ENCODE peak calls at places on chromosomes 5 and 9, in seven cellular contexts. One of them, this sample, is unnamed.

GRCh38 chr5:157312492-157312891 is 46.6 kb downstream of the CYFIP2 start:
- DNase-seq in Peyer's patch: peak; percentile 58
- DNase-seq in adrenal gland: peak; percentile 68
- DNase-seq in IMR-90: peak; percentile 72
- DNase-seq in sigmoid colon: no peak
- DNase-seq in uterus: no peak
- DNase-seq in tibial nerve: peak; percentile 22
- DNase-seq in this sample: no peak

GRCh38 chr5:135225856-135226560 is 173.0 kb downstream of the MACROH2A1 start:
- DNase-seq in sigmoid colon: peak; percentile 33
- DNase-seq in uterus: no peak
- DNase-seq in adrenal gland: no peak
- DNase-seq in IMR-90: no peak
- DNase-seq in tibial nerve: no peak
- DNase-seq in Peyer's patch: no peak
- DNase-seq in this sample: no peak

GRCh38 chr9:120617637-120617979 is 37.6 kb upstream of the CDK5RAP2 start:
- DNase-seq in Peyer's patch: no peak
- DNase-seq in sigmoid colon: no peak
- DNase-seq in tibial nerve: no peak
- DNase-seq in uterus: no peak
- DNase-seq in IMR-90: peak; percentile 18
- DNase-seq in adrenal gland: peak; percentile 42
- DNase-seq in this sample: no peak

GRCh38 chr5:172370648-172371248 is 83.6 kb downstream of the SH3PXD2B start:
- DNase-seq in sigmoid colon: no peak
- DNase-seq in Peyer's patch: peak; percentile 20
- DNase-seq in IMR-90: peak; percentile 71
- DNase-seq in uterus: no peak
- DNase-seq in tibial nerve: peak; percentile 54
- DNase-seq in adrenal gland: peak; percentile 69
- DNase-seq in this sample: no peak

GRCh38 chr5:39013938-39014337 is 60.3 kb downstream of the RICTOR start:
- DNase-seq in tibial nerve: no peak
- DNase-seq in sigmoid colon: no peak
- DNase-seq in IMR-90: peak; percentile 73
- DNase-seq in Peyer's patch: no peak
- DNase-seq in adrenal gland: no peak
- DNase-seq in uterus: no peak
- DNase-seq in this sample: no peak

GRCh38 chr9:110897899-110898298 is 140.4 kb downstream of the LPAR1 start:
- DNase-seq in adrenal gland: no peak
- DNase-seq in IMR-90: peak; percentile 40
- DNase-seq in sigmoid colon: no peak
- DNase-seq in uterus: no peak
- DNase-seq in tibial nerve: no peak
- DNase-seq in Peyer's patch: no peak
- DNase-seq in this sample: no peak

GRCh38 chr5:95080456-95080855 is 204.4 kb downstream of the MCTP1 start:
- DNase-seq in IMR-90: no peak
- DNase-seq in tibial nerve: no peak
- DNase-seq in adrenal gland: no peak
- DNase-seq in Peyer's patch: no peak
- DNase-seq in sigmoid colon: no peak
- DNase-seq in uterus: no peak
- DNase-seq in this sample: no peak

GRCh38 chr5:93724791-93725190 is 16.6 kb downstream of the POU5F2 start:
- DNase-seq in tibial nerve: no peak
- DNase-seq in adrenal gland: no peak
- DNase-seq in uterus: no peak
- DNase-seq in Peyer's patch: no peak
- DNase-seq in sigmoid colon: no peak
- DNase-seq in IMR-90: no peak
- DNase-seq in this sample: no peak

GRCh38 chr9:14315754-14316573 is 2.0 kb upstream of the NFIB start:
- DNase-seq in adrenal gland: peak; percentile 39
- DNase-seq in sigmoid colon: no peak
- DNase-seq in tibial nerve: no peak
- DNase-seq in uterus: peak; percentile 56
- DNase-seq in Peyer's patch: no peak
- DNase-seq in IMR-90: no peak
- DNase-seq in this sample: no peak

GRCh38 chr9:124673063-124673462 is 98.0 kb downstream of the NR6A1 start:
- DNase-seq in uterus: no peak
- DNase-seq in sigmoid colon: no peak
- DNase-seq in adrenal gland: no peak
- DNase-seq in Peyer's patch: no peak
- DNase-seq in IMR-90: no peak
- DNase-seq in tibial nerve: no peak
- DNase-seq in this sample: no peak

GRCh38 chr5:122126711-122127385 is 2.5 kb upstream of the ZNF474 start:
- DNase-seq in sigmoid colon: peak; percentile 62
- DNase-seq in IMR-90: peak; percentile 30
- DNase-seq in uterus: no peak
- DNase-seq in adrenal gland: no peak
- DNase-seq in Peyer's patch: no peak
- DNase-seq in tibial nerve: peak; percentile 22
- DNase-seq in this sample: no peak

GRCh38 chr5:14851999-14852526 is 19.5 kb downstream of the ANKH start:
- DNase-seq in sigmoid colon: no peak
- DNase-seq in adrenal gland: no peak
- DNase-seq in tibial nerve: no peak
- DNase-seq in Peyer's patch: no peak
- DNase-seq in IMR-90: no peak
- DNase-seq in uterus: no peak
- DNase-seq in this sample: no peak

GRCh38 chr9:20414150-20414549 is 208.1 kb downstream of the MLLT3 start:
- DNase-seq in uterus: no peak
- DNase-seq in adrenal gland: no peak
- DNase-seq in sigmoid colon: no peak
- DNase-seq in Peyer's patch: no peak
- DNase-seq in IMR-90: no peak
- DNase-seq in tibial nerve: no peak
- DNase-seq in this sample: no peak

GRCh38 chr5:64655596-64655995 is 34.7 kb upstream of the SHISAL2B start:
- DNase-seq in sigmoid colon: no peak
- DNase-seq in uterus: no peak
- DNase-seq in adrenal gland: no peak
- DNase-seq in tibial nerve: no peak
- DNase-seq in IMR-90: no peak
- DNase-seq in Peyer's patch: no peak
- DNase-seq in this sample: no peak

GRCh38 chr9:72524820-72525539 is 3.6 kb downstream of the TMC1 start:
- DNase-seq in adrenal gland: peak; percentile 73
- DNase-seq in Peyer's patch: no peak
- DNase-seq in uterus: no peak
- DNase-seq in tibial nerve: no peak
- DNase-seq in IMR-90: peak; percentile 100
- DNase-seq in sigmoid colon: peak; percentile 82
- DNase-seq in this sample: no peak

GRCh38 chr9:72526901-72527800 is 5.7 kb downstream of the TMC1 start:
- DNase-seq in sigmoid colon: peak; percentile 93
- DNase-seq in IMR-90: peak; percentile 93
- DNase-seq in Peyer's patch: peak; percentile 52
- DNase-seq in adrenal gland: peak; percentile 88
- DNase-seq in tibial nerve: peak; percentile 65
- DNase-seq in uterus: peak; percentile 79
- DNase-seq in this sample: no peak

GRCh38 chr9:72533322-72533721 is 11.9 kb downstream of the TMC1 start:
- DNase-seq in tibial nerve: no peak
- DNase-seq in adrenal gland: no peak
- DNase-seq in uterus: no peak
- DNase-seq in Peyer's patch: no peak
- DNase-seq in sigmoid colon: peak; percentile 72
- DNase-seq in IMR-90: peak; percentile 49
- DNase-seq in this sample: no peak

GRCh38 chr9:72529531-72529930 is 8.1 kb downstream of the TMC1 start:
- DNase-seq in IMR-90: no peak
- DNase-seq in adrenal gland: no peak
- DNase-seq in sigmoid colon: no peak
- DNase-seq in tibial nerve: no peak
- DNase-seq in Peyer's patch: no peak
- DNase-seq in uterus: no peak
- DNase-seq in this sample: no peak

DNA sequence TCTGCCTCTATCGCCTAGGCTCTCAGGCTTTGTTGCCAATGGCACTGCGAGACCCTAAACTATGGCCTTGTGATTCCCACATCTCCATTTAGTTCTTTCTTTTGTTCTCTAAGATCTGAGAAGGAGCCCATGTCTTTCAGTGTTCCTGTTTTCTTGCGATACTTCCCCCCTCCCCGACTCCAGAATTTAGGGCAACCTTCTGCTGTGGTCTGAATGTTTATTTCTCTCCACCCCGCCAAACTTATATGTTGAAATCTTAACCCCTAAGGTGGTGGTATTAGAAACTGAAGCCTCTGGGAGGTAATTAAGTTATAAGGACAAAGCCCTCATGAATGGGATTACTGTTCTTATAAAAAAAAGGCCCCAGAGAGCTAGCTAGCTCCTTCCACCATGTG is 6.4 kb downstream of the TMC1 start:
- DNase-seq in uterus: no peak
- DNase-seq in sigmoid colon: no peak
- DNase-seq in tibial nerve: no peak
- DNase-seq in adrenal gland: no peak
- DNase-seq in Peyer's patch: no peak
- DNase-seq in IMR-90: no peak
- DNase-seq in this sample: no peak
- H3K4me3 ChIP-seq in uterus: no peak overlapping the region
- H3K4me3 ChIP-seq in sigmoid colon: peak overlapping the region; percentile 28
- H3K4me3 ChIP-seq in tibial nerve: peak overlapping the region; percentile 22
- H3K4me3 ChIP-seq in adrenal gland: peak overlapping the region; percentile 19
- H3K4me3 ChIP-seq in Peyer's patch: peak overlapping the region; percentile 18
- H3K4me3 ChIP-seq in IMR-90: peak overlapping the region; percentile 29
- H3K4me3 ChIP-seq in this sample: peak overlapping the region; percentile 21

GRCh38 chr5:74765929-74766328 is 988 bp downstream of the GFM2 start:
- DNase-seq in Peyer's patch: no peak
- DNase-seq in sigmoid colon: no peak
- DNase-seq in tibial nerve: no peak
- DNase-seq in IMR-90: no peak
- DNase-seq in uterus: no peak
- DNase-seq in adrenal gland: no peak
- DNase-seq in this sample: no peak

GRCh38 chr5:74766348-74766886 is 500 bp downstream of the GFM2 start:
- DNase-seq in IMR-90: peak; percentile 64
- DNase-seq in uterus: no peak
- DNase-seq in adrenal gland: no peak
- DNase-seq in tibial nerve: peak; percentile 7
- DNase-seq in sigmoid colon: no peak
- DNase-seq in Peyer's patch: no peak
- DNase-seq in this sample: no peak

GRCh38 chr5:74767579-74767913 is 497 bp downstream of the NSA2 start:
- DNase-seq in adrenal gland: peak; percentile 71
- DNase-seq in sigmoid colon: no peak
- DNase-seq in IMR-90: peak; percentile 42
- DNase-seq in tibial nerve: no peak
- DNase-seq in uterus: no peak
- DNase-seq in Peyer's patch: no peak
- DNase-seq in this sample: no peak

GRCh38 chr5:74765201-74765600 is 1.7 kb downstream of the GFM2 start:
- DNase-seq in sigmoid colon: no peak
- DNase-seq in tibial nerve: no peak
- DNase-seq in IMR-90: no peak
- DNase-seq in Peyer's patch: no peak
- DNase-seq in uterus: no peak
- DNase-seq in adrenal gland: no peak
- DNase-seq in this sample: no peak

DNA sequence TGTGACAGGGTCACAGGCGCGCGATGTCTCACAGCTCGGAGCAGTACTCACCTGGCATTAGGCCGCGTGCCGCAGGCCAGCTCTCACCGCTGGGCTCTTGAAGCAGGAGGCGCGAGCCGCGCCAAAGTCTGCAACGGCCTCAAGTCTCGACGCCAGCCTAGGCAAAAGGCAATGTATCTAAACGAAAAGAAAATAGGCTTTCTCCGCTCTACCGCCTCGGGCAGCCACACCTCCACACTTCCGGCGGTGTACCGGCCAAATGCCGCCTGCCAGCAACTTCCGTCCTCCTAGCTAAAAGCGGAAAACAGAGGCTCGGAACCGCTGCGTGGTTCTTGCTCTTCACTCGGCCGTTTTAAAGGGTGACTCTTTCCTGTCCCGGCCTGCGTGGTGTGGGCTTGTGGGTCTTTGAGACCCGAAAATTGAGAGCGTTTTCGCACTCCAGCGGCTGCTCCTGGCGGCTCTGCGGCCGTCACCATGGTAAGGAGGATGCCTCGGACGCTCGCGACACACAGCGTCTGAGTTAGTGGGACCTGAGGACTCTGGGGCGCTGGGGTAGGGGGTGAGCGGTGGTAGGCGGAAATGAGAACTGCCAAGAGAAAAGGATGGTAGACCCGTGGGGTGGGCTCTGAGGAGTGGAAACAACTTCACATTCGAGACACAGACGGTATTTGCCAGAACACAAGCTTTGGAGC is at the start of the genes GFM2 and NSA2:
- DNase-seq in Peyer's patch: peak; percentile 86
- DNase-seq in IMR-90: peak; percentile 94
- DNase-seq in adrenal gland: peak; percentile 93
- DNase-seq in uterus: peak; percentile 92
- DNase-seq in tibial nerve: peak; percentile 93
- DNase-seq in sigmoid colon: peak; percentile 94
- DNase-seq in this sample: peak; percentile 69
- TF ChIP-seq POLR2A in Peyer's patch: peak; percentile 47
- TF ChIP-seq POLR2A in IMR-90: peak; percentile 61
- TF ChIP-seq POLR2A in adrenal gland: no peak
- TF ChIP-seq POLR2A in uterus: no peak
- TF ChIP-seq POLR2A in tibial nerve: no peak
- TF ChIP-seq POLR2A in sigmoid colon: no peak
- TF ChIP-seq POLR2A in this sample: no peak

DNA sequence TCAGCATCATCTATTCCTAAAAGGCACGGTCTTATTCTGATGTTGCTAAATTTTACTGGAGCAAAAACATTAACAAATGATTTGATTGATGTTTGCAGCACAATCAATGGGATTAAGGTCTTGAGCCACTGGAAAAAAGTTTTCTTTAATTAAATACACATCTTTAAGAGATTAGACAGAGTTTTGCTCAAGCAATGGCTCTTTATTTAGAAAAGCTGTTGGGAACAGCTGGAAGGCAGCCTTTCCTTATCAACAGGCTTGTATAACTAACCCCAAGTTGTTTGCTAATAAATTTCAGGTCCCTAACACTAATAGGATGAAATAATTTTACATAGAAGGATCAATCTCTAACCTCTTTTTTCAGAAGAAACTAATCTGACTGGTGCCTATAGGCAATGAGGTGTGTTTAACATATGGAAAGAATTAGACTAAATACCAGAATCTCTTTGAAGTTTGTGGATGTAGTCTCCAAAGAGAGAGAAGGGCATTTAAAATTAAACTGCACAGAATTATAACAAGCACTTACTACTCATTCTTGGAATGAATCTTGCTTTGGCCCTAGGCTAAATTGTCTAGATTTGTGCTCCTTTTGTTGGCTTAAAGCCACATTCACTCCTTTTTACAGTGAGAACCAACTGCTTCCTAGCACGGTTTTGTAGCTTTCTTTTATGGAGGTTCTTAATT is 67.3 kb upstream of the TNFAIP8 start:
- DNase-seq in adrenal gland: no peak
- DNase-seq in tibial nerve: no peak
- DNase-seq in IMR-90: peak; percentile 34
- DNase-seq in Peyer's patch: no peak
- DNase-seq in uterus: no peak
- DNase-seq in sigmoid colon: no peak
- DNase-seq in this sample: no peak
- H3K4me3 ChIP-seq in adrenal gland: no peak overlapping the region
- H3K4me3 ChIP-seq in tibial nerve: no peak overlapping the region
- H3K4me3 ChIP-seq in IMR-90: no peak overlapping the region
- H3K4me3 ChIP-seq in Peyer's patch: no peak overlapping the region
- H3K4me3 ChIP-seq in uterus: no peak overlapping the region
- H3K4me3 ChIP-seq in sigmoid colon: no peak overlapping the region
- H3K4me3 ChIP-seq in this sample: no peak overlapping the region

GRCh38 chr5:173875189-173875588 is 13.0 kb upstream of the CPEB4 start:
- DNase-seq in adrenal gland: no peak
- DNase-seq in tibial nerve: no peak
- DNase-seq in Peyer's patch: no peak
- DNase-seq in IMR-90: no peak
- DNase-seq in uterus: no peak
- DNase-seq in sigmoid colon: no peak
- DNase-seq in this sample: no peak
- TF ChIP-seq POLR2A in adrenal gland: no peak
- TF ChIP-seq POLR2A in tibial nerve: no peak
- TF ChIP-seq POLR2A in Peyer's patch: no peak
- TF ChIP-seq POLR2A in IMR-90: no peak
- TF ChIP-seq POLR2A in uterus: no peak
- TF ChIP-seq POLR2A in sigmoid colon: no peak
- TF ChIP-seq POLR2A in this sample: no peak

This sample was measured in esophagus squamous epithelium.